ENCODE peak calls at places on chromosomes 1 and 21, in nine cellular contexts. One of them, this sample, is unnamed.

GRCh38 chr1:117599822-117600221 is 6.0 kb upstream of the TENT5C start:
- DNase-seq in activated naive CD4-positive, alpha-beta T cell treated with Interleukin-2 at 50 U/mL for 16 hours: no peak
- DNase-seq in HFF-Myc: no peak
- DNase-seq in pulmonary artery endothelial cell: no peak
- DNase-seq in stimulated activated CD8-positive, alpha-beta memory T cell treated with anti-CD3 and anti-CD28 coated beads, Interleukin-2, amount 100 ng/mL, for 48 hours: no peak
- DNase-seq in stimulated activated CD4-positive, alpha-beta T cell treated with anti-CD3 and anti-CD28 coated beads, Interleukin-12 subunit alpha, Interleukin-12 subunit beta, amount 100 ng/mL, for 4 hours: no peak
- DNase-seq in kidney tubule cell: no peak
- DNase-seq in heart right ventricle: no peak
- DNase-seq in fibroblast of the aortic adventitia: no peak
- DNase-seq in this sample: no peak

GRCh38 chr1:109761227-109762038 is 2.3 kb downstream of the EPS8L3 start:
- DNase-seq in activated naive CD4-positive, alpha-beta T cell treated with Interleukin-2 at 50 U/mL for 16 hours: peak
- DNase-seq in HFF-Myc: no peak
- DNase-seq in pulmonary artery endothelial cell: no peak
- DNase-seq in stimulated activated CD8-positive, alpha-beta memory T cell treated with anti-CD3 and anti-CD28 coated beads, Interleukin-2, amount 100 ng/mL, for 48 hours: no peak
- DNase-seq in stimulated activated CD4-positive, alpha-beta T cell treated with anti-CD3 and anti-CD28 coated beads, Interleukin-12 subunit alpha, Interleukin-12 subunit beta, amount 100 ng/mL, for 4 hours: no peak
- DNase-seq in kidney tubule cell: no peak
- DNase-seq in heart right ventricle: peak
- DNase-seq in fibroblast of the aortic adventitia: no peak
- DNase-seq in this sample: no peak

GRCh38 chr1:170666661-170667060 is 2.7 kb downstream of the PRRX1 start:
- DNase-seq in activated naive CD4-positive, alpha-beta T cell treated with Interleukin-2 at 50 U/mL for 16 hours: no peak
- DNase-seq in HFF-Myc: no peak
- DNase-seq in pulmonary artery endothelial cell: no peak
- DNase-seq in stimulated activated CD8-positive, alpha-beta memory T cell treated with anti-CD3 and anti-CD28 coated beads, Interleukin-2, amount 100 ng/mL, for 48 hours: no peak
- DNase-seq in stimulated activated CD4-positive, alpha-beta T cell treated with anti-CD3 and anti-CD28 coated beads, Interleukin-12 subunit alpha, Interleukin-12 subunit beta, amount 100 ng/mL, for 4 hours: no peak
- DNase-seq in kidney tubule cell: no peak
- DNase-seq in heart right ventricle: no peak
- DNase-seq in fibroblast of the aortic adventitia: no peak
- DNase-seq in this sample: no peak

GRCh38 chr21:46116846-46117585 is 19.1 kb downstream of the COL6A2 start:
- DNase-seq in activated naive CD4-positive, alpha-beta T cell treated with Interleukin-2 at 50 U/mL for 16 hours: no peak
- DNase-seq in HFF-Myc: no peak
- DNase-seq in pulmonary artery endothelial cell: no peak
- DNase-seq in stimulated activated CD8-positive, alpha-beta memory T cell treated with anti-CD3 and anti-CD28 coated beads, Interleukin-2, amount 100 ng/mL, for 48 hours: no peak
- DNase-seq in stimulated activated CD4-positive, alpha-beta T cell treated with anti-CD3 and anti-CD28 coated beads, Interleukin-12 subunit alpha, Interleukin-12 subunit beta, amount 100 ng/mL, for 4 hours: no peak
- DNase-seq in kidney tubule cell: no peak
- DNase-seq in heart right ventricle: peak
- DNase-seq in fibroblast of the aortic adventitia: peak
- DNase-seq in this sample: no peak

GRCh38 chr1:208748766-208749165 is 504.6 kb upstream of the PLXNA2 start:
- DNase-seq in activated naive CD4-positive, alpha-beta T cell treated with Interleukin-2 at 50 U/mL for 16 hours: no peak
- DNase-seq in HFF-Myc: no peak
- DNase-seq in pulmonary artery endothelial cell: no peak
- DNase-seq in stimulated activated CD8-positive, alpha-beta memory T cell treated with anti-CD3 and anti-CD28 coated beads, Interleukin-2, amount 100 ng/mL, for 48 hours: no peak
- DNase-seq in stimulated activated CD4-positive, alpha-beta T cell treated with anti-CD3 and anti-CD28 coated beads, Interleukin-12 subunit alpha, Interleukin-12 subunit beta, amount 100 ng/mL, for 4 hours: no peak
- DNase-seq in kidney tubule cell: no peak
- DNase-seq in heart right ventricle: no peak
- DNase-seq in fibroblast of the aortic adventitia: no peak
- DNase-seq in this sample: no peak

GRCh38 chr1:178645826-178646200 is 79.2 kb upstream of the RALGPS2 start:
- DNase-seq in activated naive CD4-positive, alpha-beta T cell treated with Interleukin-2 at 50 U/mL for 16 hours: no peak
- DNase-seq in HFF-Myc: no peak
- DNase-seq in pulmonary artery endothelial cell: no peak
- DNase-seq in stimulated activated CD8-positive, alpha-beta memory T cell treated with anti-CD3 and anti-CD28 coated beads, Interleukin-2, amount 100 ng/mL, for 48 hours: no peak
- DNase-seq in stimulated activated CD4-positive, alpha-beta T cell treated with anti-CD3 and anti-CD28 coated beads, Interleukin-12 subunit alpha, Interleukin-12 subunit beta, amount 100 ng/mL, for 4 hours: no peak
- DNase-seq in kidney tubule cell: peak
- DNase-seq in heart right ventricle: no peak
- DNase-seq in fibroblast of the aortic adventitia: peak
- DNase-seq in this sample: no peak

GRCh38 chr1:42551150-42551549 is 88.1 kb downstream of the CCDC30 start:
- DNase-seq in activated naive CD4-positive, alpha-beta T cell treated with Interleukin-2 at 50 U/mL for 16 hours: no peak
- DNase-seq in HFF-Myc: no peak
- DNase-seq in pulmonary artery endothelial cell: no peak
- DNase-seq in stimulated activated CD8-positive, alpha-beta memory T cell treated with anti-CD3 and anti-CD28 coated beads, Interleukin-2, amount 100 ng/mL, for 48 hours: no peak
- DNase-seq in stimulated activated CD4-positive, alpha-beta T cell treated with anti-CD3 and anti-CD28 coated beads, Interleukin-12 subunit alpha, Interleukin-12 subunit beta, amount 100 ng/mL, for 4 hours: no peak
- DNase-seq in kidney tubule cell: no peak
- DNase-seq in heart right ventricle: no peak
- DNase-seq in fibroblast of the aortic adventitia: no peak
- DNase-seq in this sample: no peak

GRCh38 chr1:209409786-209410185 is 173.7 kb upstream of the CAMK1G start:
- DNase-seq in activated naive CD4-positive, alpha-beta T cell treated with Interleukin-2 at 50 U/mL for 16 hours: no peak
- DNase-seq in HFF-Myc: no peak
- DNase-seq in pulmonary artery endothelial cell: no peak
- DNase-seq in stimulated activated CD8-positive, alpha-beta memory T cell treated with anti-CD3 and anti-CD28 coated beads, Interleukin-2, amount 100 ng/mL, for 48 hours: no peak
- DNase-seq in stimulated activated CD4-positive, alpha-beta T cell treated with anti-CD3 and anti-CD28 coated beads, Interleukin-12 subunit alpha, Interleukin-12 subunit beta, amount 100 ng/mL, for 4 hours: no peak
- DNase-seq in kidney tubule cell: peak
- DNase-seq in heart right ventricle: no peak
- DNase-seq in fibroblast of the aortic adventitia: peak
- DNase-seq in this sample: no peak

GRCh38 chr1:186057086-186057485 is 318.0 kb downstream of the TPR start:
- DNase-seq in activated naive CD4-positive, alpha-beta T cell treated with Interleukin-2 at 50 U/mL for 16 hours: no peak
- DNase-seq in HFF-Myc: no peak
- DNase-seq in pulmonary artery endothelial cell: no peak
- DNase-seq in stimulated activated CD8-positive, alpha-beta memory T cell treated with anti-CD3 and anti-CD28 coated beads, Interleukin-2, amount 100 ng/mL, for 48 hours: no peak
- DNase-seq in stimulated activated CD4-positive, alpha-beta T cell treated with anti-CD3 and anti-CD28 coated beads, Interleukin-12 subunit alpha, Interleukin-12 subunit beta, amount 100 ng/mL, for 4 hours: no peak
- DNase-seq in kidney tubule cell: peak
- DNase-seq in heart right ventricle: no peak
- DNase-seq in fibroblast of the aortic adventitia: no peak
- DNase-seq in this sample: no peak

GRCh38 chr1:47522890-47523811 is 85.3 kb downstream of the FOXD2 start:
- DNase-seq in activated naive CD4-positive, alpha-beta T cell treated with Interleukin-2 at 50 U/mL for 16 hours: no peak
- DNase-seq in HFF-Myc: no peak
- DNase-seq in pulmonary artery endothelial cell: no peak
- DNase-seq in stimulated activated CD8-positive, alpha-beta memory T cell treated with anti-CD3 and anti-CD28 coated beads, Interleukin-2, amount 100 ng/mL, for 48 hours: no peak
- DNase-seq in stimulated activated CD4-positive, alpha-beta T cell treated with anti-CD3 and anti-CD28 coated beads, Interleukin-12 subunit alpha, Interleukin-12 subunit beta, amount 100 ng/mL, for 4 hours: no peak
- DNase-seq in kidney tubule cell: no peak
- DNase-seq in heart right ventricle: no peak
- DNase-seq in fibroblast of the aortic adventitia: no peak
- DNase-seq in this sample: no peak

GRCh38 chr1:111738133-111738435 is 1.1 kb downstream of the INKA2 start:
- DNase-seq in activated naive CD4-positive, alpha-beta T cell treated with Interleukin-2 at 50 U/mL for 16 hours: no peak
- DNase-seq in HFF-Myc: no peak
- DNase-seq in pulmonary artery endothelial cell: no peak
- DNase-seq in stimulated activated CD8-positive, alpha-beta memory T cell treated with anti-CD3 and anti-CD28 coated beads, Interleukin-2, amount 100 ng/mL, for 48 hours: no peak
- DNase-seq in stimulated activated CD4-positive, alpha-beta T cell treated with anti-CD3 and anti-CD28 coated beads, Interleukin-12 subunit alpha, Interleukin-12 subunit beta, amount 100 ng/mL, for 4 hours: no peak
- DNase-seq in kidney tubule cell: no peak
- DNase-seq in heart right ventricle: no peak
- DNase-seq in fibroblast of the aortic adventitia: no peak
- DNase-seq in this sample: no peak

GRCh38 chr1:51928896-51929295 is 50.4 kb upstream of the NRDC start:
- DNase-seq in activated naive CD4-positive, alpha-beta T cell treated with Interleukin-2 at 50 U/mL for 16 hours: no peak
- DNase-seq in HFF-Myc: no peak
- DNase-seq in pulmonary artery endothelial cell: no peak
- DNase-seq in stimulated activated CD8-positive, alpha-beta memory T cell treated with anti-CD3 and anti-CD28 coated beads, Interleukin-2, amount 100 ng/mL, for 48 hours: no peak
- DNase-seq in stimulated activated CD4-positive, alpha-beta T cell treated with anti-CD3 and anti-CD28 coated beads, Interleukin-12 subunit alpha, Interleukin-12 subunit beta, amount 100 ng/mL, for 4 hours: no peak
- DNase-seq in kidney tubule cell: no peak
- DNase-seq in heart right ventricle: no peak
- DNase-seq in fibroblast of the aortic adventitia: no peak
- DNase-seq in this sample: no peak

GRCh38 chr1:7401814-7402547 is 369.1 kb upstream of the VAMP3 start:
- DNase-seq in activated naive CD4-positive, alpha-beta T cell treated with Interleukin-2 at 50 U/mL for 16 hours: no peak
- DNase-seq in HFF-Myc: peak
- DNase-seq in pulmonary artery endothelial cell: peak
- DNase-seq in stimulated activated CD8-positive, alpha-beta memory T cell treated with anti-CD3 and anti-CD28 coated beads, Interleukin-2, amount 100 ng/mL, for 48 hours: no peak
- DNase-seq in stimulated activated CD4-positive, alpha-beta T cell treated with anti-CD3 and anti-CD28 coated beads, Interleukin-12 subunit alpha, Interleukin-12 subunit beta, amount 100 ng/mL, for 4 hours: no peak
- DNase-seq in kidney tubule cell: peak
- DNase-seq in heart right ventricle: no peak
- DNase-seq in fibroblast of the aortic adventitia: peak
- DNase-seq in this sample: no peak

GRCh38 chr1:203422656-203423055 is 53.0 kb upstream of the PRELP start:
- DNase-seq in activated naive CD4-positive, alpha-beta T cell treated with Interleukin-2 at 50 U/mL for 16 hours: no peak
- DNase-seq in HFF-Myc: no peak
- DNase-seq in pulmonary artery endothelial cell: no peak
- DNase-seq in stimulated activated CD8-positive, alpha-beta memory T cell treated with anti-CD3 and anti-CD28 coated beads, Interleukin-2, amount 100 ng/mL, for 48 hours: no peak
- DNase-seq in stimulated activated CD4-positive, alpha-beta T cell treated with anti-CD3 and anti-CD28 coated beads, Interleukin-12 subunit alpha, Interleukin-12 subunit beta, amount 100 ng/mL, for 4 hours: no peak
- DNase-seq in kidney tubule cell: no peak
- DNase-seq in heart right ventricle: no peak
- DNase-seq in fibroblast of the aortic adventitia: no peak
- DNase-seq in this sample: no peak

GRCh38 chr1:203324103-203325003 is 19.0 kb downstream of the BTG2 start:
- DNase-seq in activated naive CD4-positive, alpha-beta T cell treated with Interleukin-2 at 50 U/mL for 16 hours: peak
- DNase-seq in HFF-Myc: no peak
- DNase-seq in pulmonary artery endothelial cell: no peak
- DNase-seq in stimulated activated CD8-positive, alpha-beta memory T cell treated with anti-CD3 and anti-CD28 coated beads, Interleukin-2, amount 100 ng/mL, for 48 hours: no peak
- DNase-seq in stimulated activated CD4-positive, alpha-beta T cell treated with anti-CD3 and anti-CD28 coated beads, Interleukin-12 subunit alpha, Interleukin-12 subunit beta, amount 100 ng/mL, for 4 hours: no peak
- DNase-seq in kidney tubule cell: no peak
- DNase-seq in heart right ventricle: no peak
- DNase-seq in fibroblast of the aortic adventitia: peak
- DNase-seq in this sample: peak

GRCh38 chr1:38301040-38301439 is 254.4 kb upstream of the POU3F1 start:
- DNase-seq in activated naive CD4-positive, alpha-beta T cell treated with Interleukin-2 at 50 U/mL for 16 hours: no peak
- DNase-seq in HFF-Myc: no peak
- DNase-seq in pulmonary artery endothelial cell: no peak
- DNase-seq in stimulated activated CD8-positive, alpha-beta memory T cell treated with anti-CD3 and anti-CD28 coated beads, Interleukin-2, amount 100 ng/mL, for 48 hours: no peak
- DNase-seq in stimulated activated CD4-positive, alpha-beta T cell treated with anti-CD3 and anti-CD28 coated beads, Interleukin-12 subunit alpha, Interleukin-12 subunit beta, amount 100 ng/mL, for 4 hours: no peak
- DNase-seq in kidney tubule cell: no peak
- DNase-seq in heart right ventricle: no peak
- DNase-seq in fibroblast of the aortic adventitia: no peak
- DNase-seq in this sample: no peak